ENCODE peak calls at places on chromosomes 16 and 17, in eight cellular contexts. One of them, this sample, is unnamed. For H3K36me3, the result is how much of the 10 kb centered on the place peaks cover.

GRCh38 chr16:72877374-72878028 is 170.4 kb downstream of the ZFHX3 start:
- DNase-seq in cardiac muscle cell: no peak
- DNase-seq in neural progenitor cell: no peak
- DNase-seq in K562: no peak
- DNase-seq in gastrocnemius medialis: no peak
- DNase-seq in osteoblast: peak
- DNase-seq in endothelial cell of umbilical vein: peak
- DNase-seq in kidney: no peak
- DNase-seq in this sample: no peak

GRCh38 chr16:71882505-71883192 is 1.3 kb downstream of the ZNF821 start:
- DNase-seq in cardiac muscle cell: peak
- DNase-seq in neural progenitor cell: peak
- DNase-seq in K562: peak
- DNase-seq in gastrocnemius medialis: peak
- DNase-seq in osteoblast: peak
- DNase-seq in endothelial cell of umbilical vein: peak
- DNase-seq in kidney: no peak
- DNase-seq in this sample: peak

GRCh38 chr17:58621174-58621573 is 70.7 kb downstream of the TEX14 start:
- DNase-seq in cardiac muscle cell: no peak
- DNase-seq in neural progenitor cell: no peak
- DNase-seq in K562: no peak
- DNase-seq in gastrocnemius medialis: no peak
- DNase-seq in osteoblast: no peak
- DNase-seq in endothelial cell of umbilical vein: no peak
- DNase-seq in kidney: no peak
- DNase-seq in this sample: no peak

GRCh38 chr17:61784510-61784909 is 78.8 kb downstream of the BRIP1 start:
- DNase-seq in cardiac muscle cell: no peak
- DNase-seq in neural progenitor cell: no peak
- DNase-seq in K562: no peak
- DNase-seq in gastrocnemius medialis: no peak
- DNase-seq in osteoblast: no peak
- DNase-seq in endothelial cell of umbilical vein: no peak
- DNase-seq in kidney: no peak
- DNase-seq in this sample: no peak

GRCh38 chr17:64120159-64120558 is 9.8 kb downstream of the ERN1 start:
- DNase-seq in cardiac muscle cell: no peak
- DNase-seq in neural progenitor cell: no peak
- DNase-seq in K562: no peak
- DNase-seq in gastrocnemius medialis: no peak
- DNase-seq in osteoblast: no peak
- DNase-seq in endothelial cell of umbilical vein: no peak
- DNase-seq in kidney: no peak
- DNase-seq in this sample: no peak

GRCh38 chr16:82667437-82667836 is 40.7 kb downstream of the CDH13 start:
- DNase-seq in cardiac muscle cell: no peak
- DNase-seq in neural progenitor cell: no peak
- DNase-seq in K562: no peak
- DNase-seq in gastrocnemius medialis: no peak
- DNase-seq in osteoblast: no peak
- DNase-seq in endothelial cell of umbilical vein: no peak
- DNase-seq in kidney: no peak
- DNase-seq in this sample: no peak

GRCh38 chr17:73358668-73359067 is 46.9 kb upstream of the CDC42EP4 start:
- DNase-seq in cardiac muscle cell: no peak
- DNase-seq in neural progenitor cell: no peak
- DNase-seq in K562: no peak
- DNase-seq in gastrocnemius medialis: no peak
- DNase-seq in osteoblast: no peak
- DNase-seq in endothelial cell of umbilical vein: no peak
- DNase-seq in kidney: no peak
- DNase-seq in this sample: no peak

GRCh38 chr17:50412188-50412732 is 13.8 kb upstream of the ACSF2 start:
- DNase-seq in cardiac muscle cell: no peak
- DNase-seq in neural progenitor cell: no peak
- DNase-seq in K562: no peak
- DNase-seq in gastrocnemius medialis: no peak
- DNase-seq in osteoblast: no peak
- DNase-seq in endothelial cell of umbilical vein: no peak
- DNase-seq in kidney: no peak
- DNase-seq in this sample: no peak

GRCh38 chr17:45732926-45733505 is 51.1 kb upstream of the CRHR1 start:
- DNase-seq in cardiac muscle cell: no peak
- DNase-seq in neural progenitor cell: no peak
- DNase-seq in K562: no peak
- DNase-seq in gastrocnemius medialis: no peak
- DNase-seq in osteoblast: no peak
- DNase-seq in endothelial cell of umbilical vein: no peak
- DNase-seq in kidney: no peak
- DNase-seq in this sample: no peak

GRCh38 chr17:30831257-30831656 is 509 bp upstream of the ATAD5 start:
- DNase-seq in cardiac muscle cell: peak
- DNase-seq in neural progenitor cell: peak
- DNase-seq in K562: no peak
- DNase-seq in gastrocnemius medialis: no peak
- DNase-seq in osteoblast: no peak
- DNase-seq in endothelial cell of umbilical vein: no peak
- DNase-seq in kidney: no peak
- DNase-seq in this sample: peak

GRCh38 chr17:902463-902862 is 77.1 kb downstream of the NXN start:
- DNase-seq in cardiac muscle cell: no peak
- DNase-seq in neural progenitor cell: no peak
- DNase-seq in K562: no peak
- DNase-seq in gastrocnemius medialis: peak
- DNase-seq in osteoblast: no peak
- DNase-seq in endothelial cell of umbilical vein: no peak
- DNase-seq in kidney: no peak
- DNase-seq in this sample: no peak

GRCh38 chr16:73315645-73316044 is 267.7 kb upstream of the ZFHX3 start:
- DNase-seq in cardiac muscle cell: no peak
- DNase-seq in neural progenitor cell: no peak
- DNase-seq in K562: no peak
- DNase-seq in gastrocnemius medialis: no peak
- DNase-seq in osteoblast: no peak
- DNase-seq in endothelial cell of umbilical vein: no peak
- DNase-seq in kidney: no peak
- DNase-seq in this sample: no peak

GRCh38 chr16:78973041-78973440 is 627.5 kb downstream of the MAF start:
- DNase-seq in cardiac muscle cell: peak
- DNase-seq in neural progenitor cell: no peak
- DNase-seq in K562: no peak
- DNase-seq in gastrocnemius medialis: no peak
- DNase-seq in osteoblast: no peak
- DNase-seq in endothelial cell of umbilical vein: no peak
- DNase-seq in kidney: no peak
- DNase-seq in this sample: no peak

GRCh38 chr17:49388290-49388640 is 26.2 kb upstream of the ZNF652 start:
- DNase-seq in cardiac muscle cell: no peak
- DNase-seq in neural progenitor cell: no peak
- DNase-seq in K562: no peak
- DNase-seq in gastrocnemius medialis: no peak
- DNase-seq in osteoblast: no peak
- DNase-seq in endothelial cell of umbilical vein: no peak
- DNase-seq in kidney: no peak
- DNase-seq in this sample: no peak

GRCh38 chr17:68057531-68057952 is 22.0 kb downstream of the KPNA2 start:
- DNase-seq in cardiac muscle cell: no peak
- DNase-seq in neural progenitor cell: no peak
- DNase-seq in K562: peak
- DNase-seq in gastrocnemius medialis: no peak
- DNase-seq in osteoblast: peak
- DNase-seq in endothelial cell of umbilical vein: peak
- DNase-seq in kidney: no peak
- DNase-seq in this sample: no peak

DNA sequence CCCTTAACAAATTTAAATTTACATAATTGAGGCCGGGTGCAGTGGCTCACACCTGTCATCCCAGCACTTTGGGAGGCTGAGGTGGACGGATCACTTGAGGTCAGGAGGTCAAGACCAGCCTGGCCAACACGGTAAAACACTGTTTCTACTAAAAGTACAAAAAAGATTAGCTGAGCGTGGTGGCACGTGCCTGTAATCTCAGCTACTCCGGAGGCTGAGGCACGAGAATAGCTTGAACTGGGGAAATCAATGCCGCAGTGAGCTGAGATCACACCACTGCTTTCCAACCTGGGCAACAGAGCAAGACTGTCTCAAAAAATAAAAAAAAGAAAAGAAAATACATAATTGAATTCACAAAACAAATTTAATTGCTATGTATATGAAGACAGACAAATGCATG is 56.3 kb upstream of the KIFC3 start:
- DNase-seq in cardiac muscle cell: no peak
- DNase-seq in neural progenitor cell: no peak
- DNase-seq in K562: no peak
- DNase-seq in gastrocnemius medialis: no peak
- DNase-seq in osteoblast: no peak
- DNase-seq in endothelial cell of umbilical vein: no peak
- DNase-seq in kidney: no peak
- DNase-seq in this sample: no peak
- H3K4me3 ChIP-seq in cardiac muscle cell: no peak
- H3K4me3 ChIP-seq in neural progenitor cell: no peak
- H3K4me3 ChIP-seq in K562: no peak
- H3K4me3 ChIP-seq in gastrocnemius medialis: no peak
- H3K4me3 ChIP-seq in osteoblast: no peak
- H3K4me3 ChIP-seq in endothelial cell of umbilical vein: no peak
- H3K4me3 ChIP-seq in kidney: no peak
- H3K4me3 ChIP-seq in this sample: no peak

GRCh38 chr17:7501729-7502128 is 17.6 kb downstream of the POLR2A start:
- DNase-seq in cardiac muscle cell: no peak
- DNase-seq in neural progenitor cell: no peak
- DNase-seq in K562: peak
- DNase-seq in gastrocnemius medialis: no peak
- DNase-seq in osteoblast: no peak
- DNase-seq in endothelial cell of umbilical vein: no peak
- DNase-seq in kidney: no peak
- DNase-seq in this sample: no peak
- H3K36me3 ChIP-seq in cardiac muscle cell: half or more
- H3K36me3 ChIP-seq in neural progenitor cell: under half
- H3K36me3 ChIP-seq in K562: half or more
- H3K36me3 ChIP-seq in gastrocnemius medialis: half or more
- H3K36me3 ChIP-seq in osteoblast: half or more
- H3K36me3 ChIP-seq in endothelial cell of umbilical vein: under half
- H3K36me3 ChIP-seq in kidney: half or more
- H3K36me3 ChIP-seq in this sample: half or more

DNA sequence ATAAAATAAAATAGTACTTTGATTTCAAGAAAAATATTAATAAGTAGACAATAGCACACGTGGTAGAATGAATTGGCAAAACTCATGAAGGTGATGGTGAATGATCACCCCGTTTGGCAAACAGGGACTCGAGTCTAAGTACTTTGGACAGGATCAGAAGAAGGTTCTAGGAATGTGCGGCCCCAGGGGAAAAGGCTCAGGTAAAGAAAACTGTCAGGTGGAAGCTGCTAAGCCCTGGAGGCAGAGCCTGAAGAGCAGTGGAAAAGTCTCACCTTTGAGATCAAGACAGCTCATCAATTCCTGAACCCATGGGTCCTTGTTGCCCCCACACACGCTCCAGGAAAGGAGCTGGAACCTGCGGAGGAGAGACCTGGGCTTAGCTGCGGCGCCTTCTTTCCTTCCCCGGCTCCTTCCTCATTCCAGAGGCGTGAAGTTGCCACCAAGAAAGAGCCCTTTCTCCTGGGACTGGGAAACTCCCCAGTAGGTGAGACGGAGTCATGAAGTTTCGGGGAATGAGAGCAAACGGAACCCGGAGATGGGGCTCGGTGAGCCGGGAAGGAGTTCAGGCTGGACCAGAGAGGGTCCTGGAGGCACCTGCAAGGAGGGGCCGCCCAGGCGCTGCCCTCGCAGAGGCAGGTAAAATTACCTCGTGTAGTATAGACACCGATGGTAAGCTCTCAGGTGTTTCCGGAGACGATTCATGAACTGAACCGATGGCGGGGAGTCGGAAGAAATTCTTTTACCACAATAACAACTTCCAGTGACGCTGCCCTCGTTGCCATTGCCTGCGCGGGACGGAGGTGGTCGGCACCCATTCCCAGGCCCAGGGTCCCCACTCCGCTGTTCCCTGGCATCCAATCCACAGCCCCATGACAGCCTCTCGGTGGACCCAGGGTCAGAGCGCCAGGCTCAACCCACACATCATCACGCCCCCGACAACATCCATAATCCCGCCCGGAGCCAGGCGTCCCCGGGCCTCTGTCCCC is 1.2 kb upstream of the ZMYND15 start:
- DNase-seq in cardiac muscle cell: no peak
- DNase-seq in neural progenitor cell: peak
- DNase-seq in K562: no peak
- DNase-seq in gastrocnemius medialis: no peak
- DNase-seq in osteoblast: no peak
- DNase-seq in endothelial cell of umbilical vein: no peak
- DNase-seq in kidney: peak
- DNase-seq in this sample: peak
- H3K4me3 ChIP-seq in cardiac muscle cell: peak
- H3K4me3 ChIP-seq in neural progenitor cell: peak
- H3K4me3 ChIP-seq in K562: no peak
- H3K4me3 ChIP-seq in gastrocnemius medialis: peak
- H3K4me3 ChIP-seq in osteoblast: peak
- H3K4me3 ChIP-seq in endothelial cell of umbilical vein: peak
- H3K4me3 ChIP-seq in kidney: peak
- H3K4me3 ChIP-seq in this sample: peak

GRCh38 chr17:17172990-17173389 is 33.1 kb downstream of the PLD6 start:
- DNase-seq in cardiac muscle cell: no peak
- DNase-seq in neural progenitor cell: no peak
- DNase-seq in K562: no peak
- DNase-seq in gastrocnemius medialis: no peak
- DNase-seq in osteoblast: peak
- DNase-seq in endothelial cell of umbilical vein: no peak
- DNase-seq in kidney: no peak
- DNase-seq in this sample: no peak

GRCh38 chr17:17175340-17175739 is 30.8 kb downstream of the PLD6 start:
- DNase-seq in cardiac muscle cell: no peak
- DNase-seq in neural progenitor cell: no peak
- DNase-seq in K562: no peak
- DNase-seq in gastrocnemius medialis: no peak
- DNase-seq in osteoblast: peak
- DNase-seq in endothelial cell of umbilical vein: no peak
- DNase-seq in kidney: peak
- DNase-seq in this sample: no peak

GRCh38 chr17:17171991-17172939 is 33.9 kb downstream of the PLD6 start:
- DNase-seq in cardiac muscle cell: no peak
- DNase-seq in neural progenitor cell: no peak
- DNase-seq in K562: peak
- DNase-seq in gastrocnemius medialis: no peak
- DNase-seq in osteoblast: peak
- DNase-seq in endothelial cell of umbilical vein: peak
- DNase-seq in kidney: no peak
- DNase-seq in this sample: peak

GRCh38 chr17:17175917-17176316 is 30.2 kb downstream of the PLD6 start:
- DNase-seq in cardiac muscle cell: no peak
- DNase-seq in neural progenitor cell: no peak
- DNase-seq in K562: no peak
- DNase-seq in gastrocnemius medialis: no peak
- DNase-seq in osteoblast: peak
- DNase-seq in endothelial cell of umbilical vein: no peak
- DNase-seq in kidney: no peak
- DNase-seq in this sample: no peak

DNA sequence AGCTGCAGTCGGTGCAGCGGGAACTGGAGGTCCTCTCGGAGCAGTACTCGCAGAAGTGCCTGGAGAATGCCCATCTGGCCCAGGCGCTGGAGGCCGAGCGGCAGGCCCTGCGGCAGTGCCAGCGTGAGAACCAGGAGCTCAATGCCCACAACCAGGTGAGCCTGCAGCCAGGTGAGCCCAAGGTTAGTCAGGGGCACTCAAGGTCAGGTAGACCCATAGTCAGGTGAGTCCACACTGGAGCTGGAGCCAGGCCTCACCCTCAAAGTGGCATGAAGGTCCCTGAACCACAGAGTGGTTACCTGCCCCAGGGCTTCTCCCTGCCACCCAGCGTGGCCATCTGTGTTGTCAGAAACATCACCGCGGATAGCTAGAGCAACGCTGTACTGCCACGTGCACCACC is 32.2 kb downstream of the PLD6 start:
- DNase-seq in cardiac muscle cell: no peak
- DNase-seq in neural progenitor cell: no peak
- DNase-seq in K562: no peak
- DNase-seq in gastrocnemius medialis: no peak
- DNase-seq in osteoblast: peak
- DNase-seq in endothelial cell of umbilical vein: no peak
- DNase-seq in kidney: no peak
- DNase-seq in this sample: no peak
- H3K36me3 ChIP-seq in cardiac muscle cell: half or more
- H3K36me3 ChIP-seq in neural progenitor cell: under half
- H3K36me3 ChIP-seq in K562: half or more
- H3K36me3 ChIP-seq in gastrocnemius medialis: half or more
- H3K36me3 ChIP-seq in osteoblast: half or more
- H3K36me3 ChIP-seq in endothelial cell of umbilical vein: under half
- H3K36me3 ChIP-seq in kidney: under half
- H3K36me3 ChIP-seq in this sample: under half